ENCODE peak calls at places on chromosomes 7 and 10, in four cellular contexts. I is upper lobe of right lung, Y is A549, N is Karpas-422. S is an unnamed sample.
A peak's percentile ranks its signal among the peaks of the same experiment; 100 is the strongest.

GRCh38 chr7:148543-148931 is 43.8 kb upstream of the FAM20C start:
- DNase-seq in I (no peak), Y (no peak), N (peak; percentile 29), S (no peak)

GRCh38 chr7:82477733-82478515 is 34.3 kb upstream of the CACNA2D1 start:
- DNase-seq in I (no peak), Y (no peak), N (no peak), S (no peak)

GRCh38 chr10:46296629-46297275 is 10.0 kb downstream of the ANTXRL start:
- DNase-seq in I (peak; percentile 60), Y (no peak), N (no peak), S (no peak)

GRCh38 chr7:151880688-151881087 is 3.8 kb upstream of the PRKAG2 start:
- DNase-seq in I (no peak), Y (no peak), N (no peak), S (no peak)

GRCh38 chr10:113541554-113541902 is 11.3 kb upstream of the HABP2 start:
- DNase-seq in I (no peak), Y (no peak), N (no peak), S (no peak)

GRCh38 chr7:4794591-4795350 is 19.3 kb downstream of the AP5Z1 start:
- DNase-seq in I (no peak), Y (no peak), N (no peak), S (no peak)

GRCh38 chr7:33986456-33986855 is 81.1 kb downstream of the BMPER start:
- DNase-seq in I (no peak), Y (no peak), N (no peak), S (no peak)

GRCh38 chr7:70614237-70614984 is 517.5 kb upstream of the GALNT17 start:
- DNase-seq in I (no peak), Y (no peak), N (peak; percentile 97), S (peak; percentile 84)

GRCh38 chr10:18351426-18351825 is 211.2 kb downstream of the CACNB2 start:
- DNase-seq in I (no peak), Y (no peak), N (no peak), S (no peak)

GRCh38 chr7:55517191-55517633 is 55.1 kb downstream of the VOPP1 start:
- DNase-seq in I (no peak), Y (no peak), N (no peak), S (no peak)

GRCh38 chr10:87657370-87657769 is 2.3 kb upstream of the PAPSS2 start:
- DNase-seq in I (no peak), Y (no peak), N (no peak), S (no peak)

GRCh38 chr10:91495402-91495801 is 85.3 kb downstream of the HECTD2 start:
- DNase-seq in I (no peak), Y (no peak), N (no peak), S (no peak)

GRCh38 chr10:103759100-103759781 is 96.1 kb downstream of the SH3PXD2A start:
- DNase-seq in I (no peak), Y (peak; percentile 55), N (no peak), S (peak; percentile 60)

GRCh38 chr7:11784808-11785536 is 47.0 kb downstream of the THSD7A start:
- DNase-seq in I (no peak), Y (no peak), N (no peak), S (no peak)

GRCh38 chr7:7177044-7177517 is 5.3 kb upstream of the C1GALT1 start:
- DNase-seq in I (no peak), Y (peak; percentile 51), N (no peak), S (no peak)

GRCh38 chr10:49083256-49083655 is 32.1 kb downstream of the VSTM4 start:
- DNase-seq in I (no peak), Y (no peak), N (no peak), S (peak; percentile 65)

GRCh38 chr10:43105119-43105792 is 28.4 kb downstream of the RET start:
- DNase-seq in I (peak; percentile 89), Y (peak; percentile 81), N (peak; percentile 84), S (peak; percentile 77)

GRCh38 chr10:116521424-116522305 is 24.1 kb upstream of the PNLIP start:
- DNase-seq in I (no peak), Y (peak; percentile 43), N (peak; percentile 76), S (no peak)

GRCh38 chr7:107152011-107152410 is 16.8 kb upstream of the HBP1 start:
- DNase-seq in I (no peak), Y (no peak), N (no peak), S (no peak)

GRCh38 chr10:69880301-69881081 is 78.8 kb downstream of the COL13A1 start:
- DNase-seq in I (no peak), Y (no peak), N (no peak), S (no peak)

GRCh38 chr10:57338823-57339558 is 928.7 kb downstream of the IPMK start:
- DNase-seq in I (no peak), Y (peak; percentile 18), N (peak; percentile 84), S (no peak)

GRCh38 chr7:116258734-116259133 is 48.4 kb downstream of the TES start:
- DNase-seq in I (no peak), Y (peak; percentile 36), N (peak; percentile 75), S (no peak)

GRCh38 chr7:31735991-31736982 is 49.3 kb downstream of the PPP1R17 start:
- DNase-seq in I (no peak), Y (peak; percentile 45), N (peak; percentile 81), S (peak; percentile 20)

GRCh38 chr7:158362912-158363905 is 224.4 kb downstream of the PTPRN2 start:
- DNase-seq in I (peak; percentile 55), Y (no peak), N (no peak), S (no peak)

GRCh38 chr7:128885370-128886187 is 22.9 kb downstream of the ATP6V1F start:
- DNase-seq in I (no peak), Y (no peak), N (no peak), S (no peak)

GRCh38 chr10:124119933-124120332 is 26.5 kb upstream of the CHST15 start:
- DNase-seq in I (peak; percentile 74), Y (no peak), N (no peak), S (peak; percentile 76)

GRCh38 chr7:91243591-91244368 is 20.5 kb upstream of the FZD1 start:
- DNase-seq in I (no peak), Y (no peak), N (no peak), S (no peak)

GRCh38 chr7:91239171-91239604 is 25.0 kb upstream of the FZD1 start:
- DNase-seq in I (no peak), Y (no peak), N (no peak), S (no peak)

GRCh38 chr7:91240546-91240945 is 23.7 kb upstream of the FZD1 start:
- DNase-seq in I (no peak), Y (no peak), N (no peak), S (no peak)

GRCh38 chr7:91242097-91242846 is 22.0 kb upstream of the FZD1 start:
- DNase-seq in I (no peak), Y (no peak), N (no peak), S (no peak)

DNA sequence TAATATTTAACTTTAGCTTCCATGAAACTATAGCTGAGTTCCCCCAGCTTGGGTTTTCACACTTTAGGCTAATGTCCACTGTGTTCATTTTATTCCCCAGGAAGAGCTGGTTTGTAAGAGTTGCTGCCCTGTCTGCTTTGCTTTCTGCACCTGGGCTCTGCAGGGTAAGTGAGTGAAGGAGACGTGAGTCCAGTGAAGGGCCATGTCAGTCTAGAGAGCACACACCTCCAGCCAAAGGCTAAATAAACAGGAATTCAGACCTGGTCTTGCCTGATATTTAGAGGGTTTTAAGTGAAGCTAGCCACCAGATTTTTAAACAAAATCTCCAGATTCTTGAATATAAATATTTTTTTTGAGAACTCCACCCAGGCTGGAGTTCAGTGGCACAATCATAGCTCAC is 24.5 kb upstream of the FZD1 start:
- DNase-seq in I (no peak), Y (no peak), N (no peak), S (no peak)
- H3K4me3 ChIP-seq in I (no peak overlapping the region), Y (no peak overlapping the region), N (no peak overlapping the region), S (no peak overlapping the region)

DNA sequence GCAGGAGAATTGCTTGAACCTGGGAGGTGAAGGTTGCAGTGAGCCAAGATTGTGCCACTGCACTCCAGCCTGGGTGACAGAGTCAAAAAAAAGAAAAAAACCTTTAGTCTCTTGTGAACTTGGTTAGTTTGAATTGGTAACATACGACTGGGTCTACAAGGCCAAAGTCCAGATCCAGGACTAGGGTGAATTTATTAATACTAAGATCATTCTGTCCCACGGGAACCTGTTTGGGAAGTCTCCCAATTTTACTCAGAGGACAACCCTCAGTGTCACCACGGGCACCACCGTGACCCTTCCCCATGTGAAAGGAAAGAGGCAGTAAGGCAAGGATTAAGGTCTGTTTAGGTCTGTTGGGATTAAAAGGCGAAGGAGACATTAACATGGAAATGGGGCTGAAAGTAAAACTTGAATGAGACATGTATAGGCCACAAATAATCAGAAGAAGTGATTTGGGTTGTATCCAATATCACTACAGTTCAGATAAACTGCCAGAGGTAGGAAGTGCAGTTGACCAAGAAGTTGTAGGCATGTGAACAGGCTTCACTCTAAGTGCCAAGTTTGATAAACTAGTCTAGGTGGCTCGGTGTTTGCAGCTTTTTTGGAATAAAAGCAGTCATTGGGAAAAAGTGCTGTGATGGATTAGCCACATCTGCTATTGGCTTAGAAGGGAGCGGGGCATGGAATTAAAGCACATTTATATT is 30.7 kb downstream of the MYOF start:
- DNase-seq in I (no peak), Y (no peak), N (no peak), S (no peak)
- H3K27ac ChIP-seq in I (peak overlapping the region; percentile 1), Y (peak overlapping the region; percentile 48), N (no peak overlapping the region), S (no peak overlapping the region)

DNA sequence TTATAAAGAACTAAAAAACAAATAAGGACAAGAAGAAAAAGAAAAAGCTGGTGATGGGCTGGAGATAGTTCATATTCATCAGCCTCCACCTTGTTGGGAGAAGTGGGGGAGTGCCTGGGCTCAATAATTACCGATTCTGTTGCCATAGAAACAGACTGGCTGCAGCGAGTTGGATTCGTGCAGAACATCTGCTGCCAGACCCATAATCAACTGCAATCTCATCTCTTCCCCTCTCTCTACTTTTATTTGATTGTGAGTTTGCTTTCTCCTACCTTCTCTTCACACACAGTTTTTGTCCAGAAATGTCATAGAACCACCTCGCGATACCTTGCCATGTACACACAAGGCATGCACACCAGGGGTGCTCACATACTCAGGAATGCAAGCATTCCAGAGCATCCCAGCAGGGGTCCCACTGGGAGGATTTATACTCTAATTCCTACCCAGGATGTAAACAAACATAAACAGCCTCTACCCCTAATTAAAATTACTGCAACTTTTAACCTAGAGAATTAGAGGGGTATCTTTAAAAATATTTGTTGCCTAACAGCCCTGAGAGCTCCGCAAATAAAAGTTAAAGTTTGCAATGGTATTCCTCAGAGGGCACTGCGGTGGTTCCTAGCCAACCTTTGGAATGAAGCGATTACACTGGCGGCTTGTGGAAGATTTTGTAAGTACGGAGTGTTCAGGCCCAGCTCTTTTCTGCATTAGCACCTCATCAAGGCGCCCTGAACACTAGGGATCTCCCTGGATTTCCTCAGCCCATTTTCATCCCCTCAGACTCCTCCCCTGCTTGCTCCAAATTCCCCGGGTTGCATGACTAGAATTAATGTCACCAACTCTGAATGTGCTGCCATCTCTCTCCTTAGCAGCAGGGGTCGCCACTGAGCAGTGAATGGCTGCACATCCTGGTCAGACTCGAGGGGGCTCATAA is 262.4 kb upstream of the AOAH start:
- DNase-seq in I (peak; percentile 74), Y (peak; percentile 75), N (peak; percentile 78), S (peak; percentile 45)
- H3K4me3 ChIP-seq in I (no peak overlapping the region), Y (no peak overlapping the region), N (no peak overlapping the region), S (no peak overlapping the region)

GRCh38 chr10:79440281-79440680 is 5.1 kb downstream of the ZCCHC24 start:
- DNase-seq in I (no peak), Y (no peak), N (no peak), S (no peak)
- H3K27ac ChIP-seq in I (no peak overlapping the region), Y (no peak overlapping the region), N (no peak overlapping the region), S (peak overlapping the region; percentile 44)

DNA sequence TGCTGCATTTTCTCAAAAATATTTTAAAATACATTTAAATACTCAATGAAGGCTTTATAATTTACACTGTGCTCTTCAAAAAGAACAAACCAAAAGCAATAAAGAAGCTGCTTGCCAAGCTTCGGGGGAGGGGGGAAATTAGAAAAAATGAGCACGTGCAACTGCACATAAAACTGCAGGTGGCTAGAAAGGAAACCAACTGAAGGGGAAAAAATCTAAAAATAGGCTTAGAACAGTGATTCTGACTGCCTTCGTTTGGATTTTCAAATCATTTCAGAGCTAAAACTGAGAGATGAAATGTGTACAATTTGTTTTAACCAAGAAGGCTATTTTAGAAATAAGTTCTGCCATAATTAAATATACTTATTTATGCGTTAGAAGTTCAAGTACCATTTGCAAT is 61.4 kb downstream of the ABI1 start:
- DNase-seq in I (no peak), Y (no peak), N (peak; percentile 94), S (no peak)
- H3K4me3 ChIP-seq in I (no peak overlapping the region), Y (no peak overlapping the region), N (peak overlapping the region; percentile 6), S (no peak overlapping the region)

S was measured in left ventricle myocardium inferior.